ENCODE peak calls at places on chromosomes 7 and 10, in four cellular contexts. Q is fibroblast of lung, U is PC-3, E is H9. Y is an unnamed sample. For H3K4me1, the result is how much of the 10 kb centered on the place peaks cover.

GRCh38 chr10:15144788-15145187 is 23.7 kb downstream of the NMT2 start:
- DNase-seq in Q (peak), U (peak), E (no peak), Y (peak)

GRCh38 chr10:104589431-104589830 is 51.7 kb upstream of the SORCS3 start:
- DNase-seq in Q (peak), U (no peak), E (no peak), Y (peak)

GRCh38 chr10:95485445-95485844 is 75.7 kb downstream of the SORBS1 start:
- DNase-seq in Q (peak), U (no peak), E (no peak), Y (peak)

GRCh38 chr7:110399421-110399820 is 691.5 kb upstream of the LRRN3 start:
- DNase-seq in Q (peak), U (no peak), E (no peak), Y (peak)

GRCh38 chr7:122975341-122975740 is 20.2 kb downstream of the TAS2R16 start:
- DNase-seq in Q (peak), U (peak), E (no peak), Y (peak)

GRCh38 chr7:134739362-134739761 is 40.1 kb upstream of the CALD1 start:
- DNase-seq in Q (no peak), U (no peak), E (no peak), Y (no peak)

GRCh38 chr7:79377097-79377496 is 76.4 kb downstream of the MAGI2 start:
- DNase-seq in Q (no peak), U (no peak), E (no peak), Y (peak)

GRCh38 chr7:13988011-13988410 is 1.5 kb downstream of the ETV1 start:
- DNase-seq in Q (peak), U (peak), E (no peak), Y (peak)

GRCh38 chr7:99473315-99473596 is 566 bp downstream of the ZNF789 start:
- DNase-seq in Q (peak), U (peak), E (no peak), Y (peak)

GRCh38 chr7:157461805-157462771 is 125.3 kb downstream of the DNAJB6 start:
- DNase-seq in Q (no peak), U (no peak), E (no peak), Y (no peak)

GRCh38 chr7:143003393-143004051 is 23.4 kb downstream of the OR9A2 start:
- DNase-seq in Q (peak), U (peak), E (no peak), Y (peak)

GRCh38 chr10:67779455-67780205 is 58.4 kb downstream of the DNAJC12 start:
- DNase-seq in Q (peak), U (peak), E (peak), Y (peak)

GRCh38 chr10:113704637-113705343 is 25.1 kb downstream of the CASP7 start:
- DNase-seq in Q (peak), U (peak), E (no peak), Y (peak)

GRCh38 chr7:35465791-35466336 is 212.0 kb upstream of the TBX20 start:
- DNase-seq in Q (no peak), U (no peak), E (no peak), Y (no peak)

GRCh38 chr7:29156798-29157461 is 10.6 kb upstream of the CPVL start:
- DNase-seq in Q (no peak), U (no peak), E (no peak), Y (no peak)

GRCh38 chr10:78450807-78451485 is 417.3 kb downstream of the RPS24 start:
- DNase-seq in Q (no peak), U (no peak), E (peak), Y (no peak)

GRCh38 chr10:29922904-29923303 is 136.5 kb downstream of the JCAD start:
- DNase-seq in Q (peak), U (no peak), E (no peak), Y (no peak)

GRCh38 chr10:133011883-133012282 is 69.5 kb upstream of the CFAP46 start:
- DNase-seq in Q (no peak), U (no peak), E (no peak), Y (no peak)

GRCh38 chr7:73721237-73721848 is 1.9 kb upstream of the STX1A start:
- DNase-seq in Q (no peak), U (peak), E (no peak), Y (peak)

GRCh38 chr7:90551036-90551435 is 45.1 kb upstream of the CDK14 start:
- DNase-seq in Q (no peak), U (peak), E (peak), Y (no peak)

GRCh38 chr10:44242091-44242490 is 142.8 kb downstream of the CXCL12 start:
- DNase-seq in Q (no peak), U (no peak), E (no peak), Y (no peak)

GRCh38 chr7:25625316-25625715 is 397.0 kb upstream of the NPVF start:
- DNase-seq in Q (no peak), U (no peak), E (no peak), Y (no peak)

GRCh38 chr7:27167170-27167505 is 1.8 kb upstream of the HOXA9 start:
- DNase-seq in Q (no peak), U (peak), E (no peak), Y (peak)

GRCh38 chr10:84429926-84430520 is 101.6 kb downstream of the CCSER2 start:
- DNase-seq in Q (peak), U (peak), E (peak), Y (peak)

GRCh38 chr10:84428711-84429110 is 100.3 kb downstream of the CCSER2 start:
- DNase-seq in Q (no peak), U (no peak), E (no peak), Y (no peak)

GRCh38 chr10:84427903-84428650 is 99.7 kb downstream of the CCSER2 start:
- DNase-seq in Q (peak), U (peak), E (no peak), Y (no peak)

DNA sequence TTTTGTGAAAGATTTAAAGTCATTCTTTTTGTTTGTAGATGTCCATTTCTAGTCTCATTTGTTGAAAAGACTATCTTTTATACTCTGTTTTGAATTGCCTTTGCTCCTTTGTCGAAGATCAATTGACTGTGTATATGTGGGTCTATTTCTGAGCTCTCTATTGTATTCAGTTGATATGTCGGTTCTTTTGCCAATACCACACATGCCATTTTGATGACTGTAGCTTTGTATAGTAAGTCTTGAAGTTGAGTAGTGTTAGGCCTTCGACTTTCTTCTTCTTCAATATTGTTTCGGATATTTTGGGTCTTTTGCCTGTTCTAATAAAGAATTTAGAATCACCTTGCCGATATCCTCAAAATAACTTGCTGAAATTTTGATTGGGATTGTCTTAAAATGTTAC is 104.5 kb downstream of the CCSER2 start:
- DNase-seq in Q (peak), U (peak), E (no peak), Y (no peak)
- H3K4me1 ChIP-seq in Q (under half), U (under half), E (under half), Y (under half)

GRCh38 chr7:12802070-12802469 is 114.6 kb downstream of the ARL4A start:
- DNase-seq in Q (no peak), U (peak), E (no peak), Y (peak)
- H3K27ac ChIP-seq in Q (no peak), U (peak), E (no peak), Y (no peak)

GRCh38 chr7:5215313-5215712 is 25.3 kb downstream of the WIPI2 start:
- DNase-seq in Q (no peak), U (no peak), E (no peak), Y (no peak)

GRCh38 chr7:5218564-5219360 is 28.7 kb downstream of the WIPI2 start:
- DNase-seq in Q (no peak), U (no peak), E (no peak), Y (no peak)

GRCh38 chr7:5217396-5217795 is 27.4 kb downstream of the WIPI2 start:
- DNase-seq in Q (no peak), U (no peak), E (no peak), Y (no peak)

GRCh38 chr7:5216931-5217330 is 26.9 kb downstream of the WIPI2 start:
- DNase-seq in Q (no peak), U (no peak), E (no peak), Y (no peak)

DNA sequence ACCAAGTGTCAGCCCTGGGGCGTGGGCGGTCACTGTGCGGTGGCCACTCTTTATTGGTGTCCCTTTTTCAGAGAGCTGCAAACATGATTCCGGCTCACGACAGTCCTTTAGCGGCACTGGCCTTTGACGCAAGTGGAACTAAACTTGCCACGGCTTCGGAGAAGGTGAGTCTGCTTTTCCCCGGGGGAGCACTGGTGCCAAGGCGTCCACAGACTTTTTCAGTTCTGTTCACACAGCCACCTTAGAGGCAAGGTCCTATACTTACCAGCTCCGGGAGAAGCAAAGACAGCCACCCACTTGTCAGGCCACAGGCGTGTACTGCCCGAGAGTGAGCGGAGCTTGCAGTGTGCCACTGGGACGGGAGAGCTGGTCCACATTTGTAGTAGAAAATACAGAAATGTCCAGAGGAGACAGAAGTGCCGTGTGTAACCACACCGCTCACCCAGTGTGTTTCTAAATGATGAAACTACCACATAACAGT is 27.9 kb downstream of the WIPI2 start:
- DNase-seq in Q (no peak), U (no peak), E (no peak), Y (no peak)
- H2AFZ ChIP-seq in Q (no peak), U (no peak), E (no peak), Y (no peak)

GRCh38 chr10:22832851-22833250 is 95.0 kb upstream of the ARMC3 start:
- DNase-seq in Q (no peak), U (no peak), E (no peak), Y (no peak)

GRCh38 chr10:22833781-22834180 is 94.1 kb upstream of the ARMC3 start:
- DNase-seq in Q (no peak), U (no peak), E (no peak), Y (no peak)

GRCh38 chr10:22831586-22831985 is 96.3 kb upstream of the ARMC3 start:
- DNase-seq in Q (peak), U (no peak), E (no peak), Y (no peak)

GRCh38 chr10:22833353-22833752 is 94.5 kb upstream of the ARMC3 start:
- DNase-seq in Q (no peak), U (no peak), E (no peak), Y (no peak)

DNA sequence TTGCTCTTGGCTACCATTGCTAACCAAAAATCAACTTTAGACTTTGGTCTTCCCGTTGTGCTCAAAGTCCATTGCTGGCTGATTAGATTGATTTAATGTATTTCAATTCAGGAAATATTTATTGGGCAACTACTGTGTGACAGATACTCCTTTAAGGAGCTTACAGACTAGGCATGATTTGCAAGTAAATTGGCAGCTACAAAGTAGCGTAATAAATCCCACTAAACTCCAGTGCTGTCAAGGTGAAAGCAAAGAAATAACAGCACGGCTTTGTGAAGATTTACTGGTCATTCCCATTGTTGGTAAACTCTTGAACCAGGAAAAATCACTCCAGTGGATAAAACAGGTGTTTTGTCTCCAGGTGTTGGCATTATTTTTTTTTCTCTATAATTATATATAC is 95.7 kb upstream of the ARMC3 start:
- DNase-seq in Q (no peak), U (no peak), E (no peak), Y (no peak)
- H3K4me1 ChIP-seq in Q (under half), U (under half), E (under half), Y (under half)

GRCh38 chr7:38190010-38190409 is 12.0 kb downstream of the STARD3NL start:
- DNase-seq in Q (peak), U (no peak), E (no peak), Y (peak)
- H3K27ac ChIP-seq in Q (no peak), U (no peak), E (no peak), Y (no peak)

DNA sequence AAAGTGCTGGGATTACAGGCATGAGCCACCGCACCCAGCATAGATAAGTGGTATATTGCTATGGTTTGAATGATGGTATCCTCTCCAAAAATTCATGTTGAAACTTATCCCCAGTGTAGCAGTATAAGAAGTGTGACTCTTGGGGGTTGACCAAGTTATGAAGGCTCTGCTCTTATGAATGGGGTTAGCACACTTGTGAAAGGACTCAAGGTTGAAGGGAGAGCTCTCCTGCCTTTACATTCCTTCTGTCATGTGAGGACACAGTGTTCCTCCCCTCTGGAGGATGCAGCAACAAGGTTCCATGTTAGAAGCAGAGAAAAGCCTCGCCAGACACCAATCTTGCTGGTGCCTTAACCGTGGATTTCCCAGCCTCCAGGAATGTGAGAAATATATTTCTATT is 58.0 kb downstream of the ADK start:
- DNase-seq in Q (no peak), U (no peak), E (no peak), Y (no peak)
- H2AFZ ChIP-seq in Q (no peak), U (no peak), E (no peak), Y (no peak)

GRCh38 chr10:63236113-63236935 is 103.2 kb downstream of the NRBF2 start:
- DNase-seq in Q (peak), U (peak), E (no peak), Y (peak)

GRCh38 chr10:63241898-63242297 is 108.8 kb downstream of the NRBF2 start:
- DNase-seq in Q (no peak), U (no peak), E (no peak), Y (no peak)

GRCh38 chr10:63240807-63241206 is 107.7 kb downstream of the NRBF2 start:
- DNase-seq in Q (peak), U (no peak), E (no peak), Y (no peak)

GRCh38 chr10:63237396-63237795 is 104.3 kb downstream of the NRBF2 start:
- DNase-seq in Q (no peak), U (peak), E (no peak), Y (no peak)
- H3K4me1 ChIP-seq in Q (under half), U (half or more), E (under half), Y (under half)